ENCODE peak calls at places on chromosomes 1 and 21, in five cellular contexts. I is prostate gland, J is neural crest cell, V is left ventricle myocardium inferior, L is cardiac fibroblast. D is an unnamed sample.

GRCh38 chr1:106897976-106898375 is 158.5 kb upstream of the PRMT6 start:
- DNase-seq in I (no peak), J (no peak), V (no peak), L (no peak), D (no peak)

GRCh38 chr1:101996830-101997485 is at the start of gene OLFM3:
- DNase-seq in I (no peak), J (peak; percentile 61), V (no peak), L (no peak), D (peak; percentile 86)

GRCh38 chr1:31575373-31576140 is 758 bp upstream of the TINAGL1 start:
- DNase-seq in I (peak; percentile 84), J (no peak), V (no peak), L (no peak), D (no peak)

GRCh38 chr1:70455291-70455690 is 44.2 kb downstream of the CTH start:
- DNase-seq in I (no peak), J (no peak), V (no peak), L (no peak), D (no peak)

GRCh38 chr1:94675373-94675772 is 133.8 kb upstream of the F3 start:
- DNase-seq in I (no peak), J (no peak), V (no peak), L (no peak), D (no peak)

GRCh38 chr1:198637915-198638437 is 864 bp upstream of the PTPRC start:
- DNase-seq in I (no peak), J (no peak), V (no peak), L (no peak), D (no peak)

GRCh38 chr21:38645282-38645681 is 147.0 kb upstream of the ERG start:
- DNase-seq in I (no peak), J (no peak), V (no peak), L (peak; percentile 32), D (no peak)

GRCh38 chr1:39573736-39574624 is 2.6 kb downstream of the PABPC4 start:
- DNase-seq in I (no peak), J (no peak), V (no peak), L (peak; percentile 64), D (no peak)

GRCh38 chr1:157080714-157081113 is 18.9 kb downstream of the ETV3L start:
- DNase-seq in I (no peak), J (no peak), V (no peak), L (no peak), D (no peak)

GRCh38 chr1:221672160-221672762 is 69.6 kb downstream of the DUSP10 start:
- DNase-seq in I (no peak), J (no peak), V (no peak), L (peak; percentile 56), D (no peak)

GRCh38 chr1:54806931-54807611 is 5.9 kb upstream of the TTC22 start:
- DNase-seq in I (no peak), J (no peak), V (no peak), L (no peak), D (no peak)

GRCh38 chr1:51515982-51516638 is 3.0 kb downstream of the EPS15 start:
- DNase-seq in I (no peak), J (no peak), V (no peak), L (no peak), D (no peak)

GRCh38 chr1:226666164-226666506 is 72.9 kb downstream of the ITPKB start:
- DNase-seq in I (no peak), J (no peak), V (no peak), L (no peak), D (no peak)

GRCh38 chr1:66809245-66809644 is 8.2 kb upstream of the INSL5 start:
- DNase-seq in I (no peak), J (no peak), V (no peak), L (no peak), D (no peak)
- TF ChIP-seq CTCF in I (no peak), J (no peak), V (no peak), L (no peak), D (no peak)

GRCh38 chr1:201282931-201283829 is at the start of gene PKP1:
- DNase-seq in I (peak; percentile 94), J (peak; percentile 23), V (no peak), L (peak; percentile 23), D (peak; percentile 61)
- TF ChIP-seq CTCF in I (peak; percentile 21), J (no peak), V (no peak), L (no peak), D (no peak)

GRCh38 chr1:168687796-168688195 is 41.2 kb downstream of the DPT start:
- DNase-seq in I (no peak), J (no peak), V (no peak), L (peak; percentile 7), D (no peak)
- TF ChIP-seq CTCF in I (no peak), J (no peak), V (no peak), L (no peak), D (no peak)

GRCh38 chr1:170790175-170790574 is 126.2 kb downstream of the PRRX1 start:
- DNase-seq in I (no peak), J (no peak), V (no peak), L (no peak), D (no peak)
- TF ChIP-seq CTCF in I (no peak), J (no peak), V (no peak), L (no peak), D (no peak)

GRCh38 chr21:17575076-17575475 is 37.6 kb downstream of the BTG3 start:
- DNase-seq in I (no peak), J (no peak), V (no peak), L (no peak), D (no peak)
- TF ChIP-seq CTCF in I (no peak), J (no peak), V (no peak), L (no peak), D (no peak)

DNA sequence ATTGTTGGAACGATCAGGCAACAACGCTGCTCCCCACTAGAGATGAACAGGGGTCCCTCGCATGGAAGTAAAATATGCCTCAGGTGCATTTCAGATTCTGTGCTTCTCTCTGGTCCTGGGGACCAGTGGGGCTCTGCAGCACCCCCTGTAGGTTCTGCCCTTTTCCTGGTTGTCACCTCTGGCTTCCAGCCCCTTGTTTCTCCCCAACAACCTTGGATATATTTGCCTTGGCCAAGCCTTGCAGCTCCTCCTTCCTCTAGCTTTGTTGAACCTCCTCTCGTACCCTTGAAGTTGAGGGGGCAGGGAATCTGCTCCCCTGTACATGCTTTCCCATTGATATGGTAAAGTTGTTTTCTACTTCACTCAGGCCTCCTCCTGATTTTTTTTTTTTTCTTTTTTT is 5.4 kb upstream of the RGSL1 start:
- DNase-seq in I (no peak), J (no peak), V (no peak), L (no peak), D (no peak)
- TF ChIP-seq CTCF in I (no peak), J (no peak), V (no peak), L (peak; percentile 19), D (no peak)

DNA sequence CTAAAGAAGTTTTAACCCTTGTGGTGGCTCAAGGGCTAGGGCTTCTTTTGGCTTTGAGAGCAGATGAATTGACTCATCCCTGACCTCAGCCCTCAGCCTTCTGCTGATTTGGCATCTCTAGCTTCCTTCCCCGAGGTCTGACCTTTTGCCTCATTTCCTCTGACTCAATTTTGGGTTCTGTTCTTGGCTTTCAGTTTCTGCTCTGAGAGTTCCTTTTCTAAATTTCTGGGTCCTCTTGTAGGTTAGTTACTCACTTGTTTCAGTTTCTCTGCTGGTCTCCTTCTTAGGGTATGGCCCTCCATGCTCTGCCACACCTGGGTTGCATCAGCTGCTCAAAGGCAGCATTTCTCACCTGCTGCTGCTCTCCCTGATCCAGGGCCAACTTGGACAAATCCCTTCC is 19.4 kb downstream of the PDE4B start:
- DNase-seq in I (no peak), J (no peak), V (peak; percentile 12), L (peak; percentile 79), D (no peak)
- TF ChIP-seq CTCF in I (no peak), J (no peak), V (no peak), L (no peak), D (no peak)

DNA sequence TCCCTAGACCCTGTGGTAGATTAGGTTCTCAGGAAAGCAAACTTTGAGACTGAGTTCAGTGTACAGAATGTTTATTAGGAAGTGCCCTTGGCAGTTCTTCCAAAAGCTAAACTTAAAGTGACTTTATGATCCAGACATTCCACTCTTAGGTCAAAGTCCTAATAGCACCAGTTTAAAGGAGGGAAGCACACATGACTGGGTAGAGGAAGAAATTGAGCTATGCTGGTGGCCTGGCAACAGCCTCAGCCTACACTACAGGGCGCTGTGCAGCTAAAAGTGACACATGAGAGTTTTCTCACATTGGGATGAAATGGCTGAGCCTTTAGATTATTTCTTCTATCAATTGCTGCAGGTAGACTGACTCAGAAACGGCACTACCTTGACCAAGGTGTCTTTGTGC is 280.4 kb downstream of the BRINP2 start:
- DNase-seq in I (no peak), J (no peak), V (no peak), L (no peak), D (no peak)
- TF ChIP-seq CTCF in I (no peak), J (no peak), V (no peak), L (no peak), D (no peak)

DNA sequence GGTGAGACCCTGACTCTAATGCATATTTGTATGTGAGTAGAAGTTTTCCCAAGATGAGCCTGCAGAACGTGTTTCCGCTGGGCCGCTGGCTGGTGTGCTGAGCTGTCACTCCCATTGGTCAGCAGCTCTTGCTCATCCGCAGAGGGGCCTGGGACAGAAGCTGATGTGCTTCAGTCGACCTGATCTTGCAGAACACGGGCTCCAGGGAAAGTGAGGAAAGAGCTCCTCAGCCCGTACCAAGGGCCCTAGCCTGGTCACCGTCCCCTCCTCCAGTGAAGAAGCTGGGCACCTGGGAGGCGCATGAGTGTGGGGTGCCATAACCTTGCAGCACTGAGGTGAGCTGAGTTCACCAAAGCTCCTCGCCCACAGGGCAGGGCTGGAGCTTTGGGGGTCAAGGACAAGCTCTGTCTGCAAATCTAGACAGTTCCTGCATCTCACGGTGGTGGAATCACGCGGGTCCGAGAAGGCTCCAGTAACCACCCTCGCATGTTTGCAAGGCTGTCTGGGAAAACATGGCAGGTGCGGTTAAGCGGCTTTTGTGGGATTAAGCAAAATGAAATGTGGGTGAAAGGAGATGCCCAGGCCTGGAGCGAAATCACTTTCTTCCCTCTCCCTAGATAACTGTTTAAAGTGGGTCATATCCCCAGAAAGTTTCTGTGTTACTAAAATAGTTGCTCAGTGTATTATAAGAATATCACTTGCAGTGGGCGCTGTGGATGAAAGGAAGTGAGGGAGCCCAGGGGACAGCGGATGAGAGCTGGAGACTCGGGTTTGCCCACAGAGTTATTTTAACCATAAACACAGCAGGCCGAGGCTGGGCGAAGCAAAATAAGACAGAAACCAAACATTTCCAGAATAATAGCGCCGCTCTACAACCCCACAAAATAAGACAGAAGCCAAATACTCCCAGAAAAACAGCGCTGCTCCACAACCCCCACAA is 33.1 kb upstream of the LRRC3 start:
- DNase-seq in I (no peak), J (no peak), V (peak; percentile 10), L (no peak), D (no peak)
- TF ChIP-seq CTCF in I (no peak), J (no peak), V (no peak), L (no peak), D (no peak)

DNA sequence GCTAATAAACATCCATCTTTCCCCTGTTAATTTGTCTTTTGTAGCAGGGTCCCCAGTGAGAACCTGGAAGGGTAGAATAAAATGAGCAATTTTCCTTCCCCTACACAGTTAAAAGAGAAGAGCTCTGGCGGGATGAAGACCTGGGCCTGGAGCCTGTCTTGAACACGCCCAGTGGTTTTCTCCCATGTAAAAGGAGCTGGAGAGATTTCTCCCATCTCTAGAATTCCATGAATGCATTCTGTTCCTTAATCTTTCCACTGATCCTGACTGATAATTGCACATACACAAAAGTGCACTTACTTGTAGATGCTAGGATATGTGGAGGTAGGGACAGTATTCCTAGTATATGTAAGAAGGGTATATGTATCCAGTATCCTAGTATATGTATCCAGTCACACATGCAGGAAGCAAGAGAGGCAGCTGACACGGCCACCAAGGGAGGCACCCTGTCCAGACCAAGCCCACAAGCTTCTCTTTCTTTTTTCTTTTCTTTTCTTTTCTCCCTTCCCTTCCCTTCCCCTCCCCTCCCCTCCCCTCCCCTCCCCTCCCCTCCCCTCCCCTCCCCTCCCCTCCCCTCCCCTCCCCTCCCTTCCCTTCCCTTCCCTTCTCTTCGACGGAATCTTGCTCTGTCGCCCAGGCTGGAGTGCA is 11.9 kb upstream of the PKNOX1 start:
- DNase-seq in I (no peak), J (no peak), V (no peak), L (no peak), D (no peak)
- TF ChIP-seq CTCF in I (no peak), J (no peak), V (no peak), L (no peak), D (no peak)